ENCODE peak calls at places on chromosome 10, in five cellular contexts. X, T, B, D and G are unnamed samples.

GRCh38 chr10:122267849-122268737 is 3.0 kb upstream of the BTBD16 start:
- DNase-seq in X (peak), T (peak), B (peak), D (peak), G (peak)

GRCh38 chr10:105644978-105645377 is 1003.9 kb downstream of the SORCS3 start:
- DNase-seq in X (no peak), T (no peak), B (no peak), D (no peak), G (no peak)

GRCh38 chr10:111871458-111871857 is 312.1 kb downstream of the GPAM start:
- DNase-seq in X (no peak), T (no peak), B (no peak), D (no peak), G (no peak)

GRCh38 chr10:45371555-45371954 is 2.5 kb upstream of the ALOX5 start:
- DNase-seq in X (no peak), T (no peak), B (no peak), D (no peak), G (no peak)

GRCh38 chr10:61452655-61453641 is at the start of gene TMEM26:
- DNase-seq in X (peak), T (peak), B (peak), D (no peak), G (peak)

GRCh38 chr10:132993271-132994260 is 51.2 kb upstream of the CFAP46 start:
- DNase-seq in X (peak), T (no peak), B (no peak), D (no peak), G (no peak)

GRCh38 chr10:48476279-48476982 is 128.4 kb downstream of the ARHGAP22 start:
- DNase-seq in X (no peak), T (peak), B (no peak), D (peak), G (no peak)

GRCh38 chr10:73915206-73915851 is 4.4 kb downstream of the PLAU start:
- DNase-seq in X (no peak), T (no peak), B (no peak), D (no peak), G (no peak)

GRCh38 chr10:43676360-43676759 is 27.7 kb upstream of the ZNF32 start:
- DNase-seq in X (no peak), T (no peak), B (peak), D (no peak), G (no peak)

GRCh38 chr10:31479752-31480151 is 160.7 kb downstream of the ZEB1 start:
- DNase-seq in X (no peak), T (no peak), B (no peak), D (no peak), G (no peak)

GRCh38 chr10:106242301-106242700 is 922.2 kb downstream of the SORCS1 start:
- DNase-seq in X (no peak), T (no peak), B (no peak), D (no peak), G (no peak)

GRCh38 chr10:94630017-94630688 is 53.4 kb upstream of the CYP2C18 start:
- DNase-seq in X (no peak), T (no peak), B (no peak), D (no peak), G (peak)

GRCh38 chr10:12394236-12395033 is 45.1 kb downstream of the CAMK1D start:
- DNase-seq in X (no peak), T (peak), B (no peak), D (no peak), G (no peak)

GRCh38 chr10:87590705-87591588 is 68.7 kb upstream of the PAPSS2 start:
- DNase-seq in X (no peak), T (no peak), B (no peak), D (no peak), G (no peak)

GRCh38 chr10:117830832-117831231 is 215.9 kb downstream of the RAB11FIP2 start:
- DNase-seq in X (no peak), T (peak), B (no peak), D (no peak), G (no peak)

GRCh38 chr10:12631216-12631615 is 281.9 kb downstream of the CAMK1D start:
- DNase-seq in X (no peak), T (no peak), B (no peak), D (no peak), G (peak)

GRCh38 chr10:43231523-43232078 is 35.3 kb downstream of the RASGEF1A start:
- DNase-seq in X (peak), T (peak), B (peak), D (no peak), G (no peak)

GRCh38 chr10:112404612-112405011 is 30.7 kb downstream of the ACSL5 start:
- DNase-seq in X (no peak), T (no peak), B (no peak), D (no peak), G (no peak)

GRCh38 chr10:24350111-24350921 is 141.4 kb downstream of the KIAA1217 start:
- DNase-seq in X (no peak), T (no peak), B (no peak), D (no peak), G (peak)

GRCh38 chr10:80535671-80536360 is 1.9 kb upstream of the SH2D4B start:
- DNase-seq in X (peak), T (peak), B (peak), D (peak), G (peak)

GRCh38 chr10:67520924-67521520 is 175.0 kb downstream of the CTNNA3 start:
- DNase-seq in X (no peak), T (peak), B (no peak), D (no peak), G (peak)

GRCh38 chr10:77360121-77360520 is 277.5 kb downstream of the KCNMA1 start:
- DNase-seq in X (no peak), T (no peak), B (no peak), D (no peak), G (no peak)

GRCh38 chr10:120979435-120980315 is 128.5 kb downstream of the WDR11 start:
- DNase-seq in X (no peak), T (peak), B (peak), D (peak), G (peak)

GRCh38 chr10:110460111-110460809 is 37.4 kb upstream of the DUSP5 start:
- DNase-seq in X (peak), T (no peak), B (no peak), D (peak), G (no peak)

GRCh38 chr10:69319911-69320316 is 41.6 kb downstream of the HK1 start:
- DNase-seq in X (peak), T (no peak), B (no peak), D (no peak), G (no peak)

GRCh38 chr10:68105820-68106219 is 3.5 kb upstream of the MYPN start:
- DNase-seq in X (no peak), T (no peak), B (no peak), D (no peak), G (peak)

GRCh38 chr10:66180651-66181318 is 745.1 kb upstream of the LRRTM3 start:
- DNase-seq in X (no peak), T (no peak), B (no peak), D (no peak), G (peak)

GRCh38 chr10:28796606-28797512 is 119.5 kb downstream of the BAMBI start:
- DNase-seq in X (no peak), T (no peak), B (peak), D (peak), G (peak)

GRCh38 chr10:12540341-12540781 is 191.0 kb downstream of the CAMK1D start:
- DNase-seq in X (no peak), T (peak), B (no peak), D (no peak), G (no peak)

GRCh38 chr10:122847782-122848604 is 2.3 kb upstream of the CUZD1 start:
- DNase-seq in X (no peak), T (no peak), B (no peak), D (no peak), G (no peak)

GRCh38 chr10:24289235-24289634 is 80.3 kb downstream of the KIAA1217 start:
- DNase-seq in X (no peak), T (no peak), B (no peak), D (no peak), G (no peak)

GRCh38 chr10:78404296-78404695 is 370.6 kb downstream of the RPS24 start:
- DNase-seq in X (no peak), T (no peak), B (peak), D (no peak), G (no peak)

GRCh38 chr10:62000037-62000603 is 98.6 kb downstream of the ARID5B start:
- DNase-seq in X (no peak), T (no peak), B (no peak), D (no peak), G (no peak)

GRCh38 chr10:35336921-35337741 is 822 bp downstream of the CCNY start:
- DNase-seq in X (peak), T (peak), B (peak), D (peak), G (no peak)

GRCh38 chr10:34702093-34702952 is 112.8 kb downstream of the PARD3 start:
- DNase-seq in X (no peak), T (no peak), B (no peak), D (no peak), G (no peak)

GRCh38 chr10:43226851-43227845 is 39.7 kb downstream of the RASGEF1A start:
- DNase-seq in X (peak), T (peak), B (peak), D (no peak), G (no peak)

GRCh38 chr10:119252051-119252465 is 44.7 kb downstream of the GRK5 start:
- DNase-seq in X (peak), T (no peak), B (peak), D (no peak), G (peak)

DNA sequence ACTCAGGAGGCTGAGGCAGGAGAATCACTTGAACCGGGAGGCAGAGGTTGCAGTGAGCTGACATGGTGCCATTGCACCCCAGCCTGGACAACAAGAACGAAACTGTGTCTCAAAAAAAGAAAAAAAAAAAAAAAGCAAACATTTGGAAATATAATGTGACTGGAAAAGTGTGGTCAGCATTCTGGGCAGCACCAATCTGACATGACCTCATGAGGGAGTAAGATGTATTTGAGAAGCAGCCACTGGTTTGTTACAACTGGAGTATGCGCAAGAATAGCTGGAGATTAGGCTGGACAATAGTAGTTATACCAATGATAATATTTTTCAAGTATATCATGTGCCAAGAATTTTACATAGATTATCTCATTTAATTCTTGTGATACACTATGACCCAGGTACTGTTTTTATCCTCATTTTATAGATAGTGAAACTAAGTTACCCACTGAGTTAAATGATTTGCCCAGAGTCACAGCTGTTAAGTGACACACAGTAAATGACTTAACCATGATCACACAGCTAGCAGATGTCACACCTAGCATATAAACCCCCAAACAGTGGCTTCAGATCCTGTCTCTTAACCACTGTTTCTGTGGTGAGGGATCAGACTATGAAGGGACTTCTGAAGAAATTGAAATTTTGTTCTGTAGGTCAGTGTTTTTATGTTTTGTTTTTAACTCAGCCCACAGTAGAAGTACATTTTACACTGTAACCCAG is 11.1 kb downstream of the MCU start:
- DNase-seq in X (no peak), T (no peak), B (no peak), D (no peak), G (peak)
- TF ChIP-seq CTCF in X (no peak), T (no peak), B (peak), D (no peak), G (peak)

GRCh38 chr10:125154529-125154928 is 5.8 kb downstream of the CTBP2 start:
- DNase-seq in X (no peak), T (no peak), B (no peak), D (no peak), G (peak)

GRCh38 chr10:125156739-125157472 is 3.5 kb downstream of the CTBP2 start:
- DNase-seq in X (no peak), T (peak), B (no peak), D (peak), G (no peak)

GRCh38 chr10:125155101-125155500 is 5.3 kb downstream of the CTBP2 start:
- DNase-seq in X (no peak), T (no peak), B (no peak), D (no peak), G (peak)

GRCh38 chr10:125156196-125156595 is 4.2 kb downstream of the CTBP2 start:
- DNase-seq in X (no peak), T (no peak), B (no peak), D (no peak), G (peak)

GRCh38 chr10:125155669-125156068 is 4.7 kb downstream of the CTBP2 start:
- DNase-seq in X (no peak), T (no peak), B (no peak), D (no peak), G (no peak)
- H3K4me3 ChIP-seq in X (no peak), T (peak), B (no peak), D (no peak), G (no peak)

GRCh38 chr10:785539-786214 is 96.2 kb upstream of the DIP2C start:
- DNase-seq in X (no peak), T (no peak), B (no peak), D (peak), G (no peak)

GRCh38 chr10:782751-783648 is 93.5 kb upstream of the DIP2C start:
- DNase-seq in X (peak), T (no peak), B (no peak), D (peak), G (no peak)

GRCh38 chr10:786666-787512 is 97.4 kb upstream of the DIP2C start:
- DNase-seq in X (no peak), T (peak), B (no peak), D (peak), G (no peak)

GRCh38 chr10:784377-784758 is 94.9 kb upstream of the DIP2C start:
- DNase-seq in X (peak), T (peak), B (no peak), D (peak), G (no peak)

GRCh38 chr10:784759-785538 is 95.5 kb upstream of the DIP2C start:
- DNase-seq in X (peak), T (peak), B (peak), D (peak), G (peak)
- TF ChIP-seq CTCF in X (no peak), T (no peak), B (no peak), D (no peak), G (no peak)

DNA sequence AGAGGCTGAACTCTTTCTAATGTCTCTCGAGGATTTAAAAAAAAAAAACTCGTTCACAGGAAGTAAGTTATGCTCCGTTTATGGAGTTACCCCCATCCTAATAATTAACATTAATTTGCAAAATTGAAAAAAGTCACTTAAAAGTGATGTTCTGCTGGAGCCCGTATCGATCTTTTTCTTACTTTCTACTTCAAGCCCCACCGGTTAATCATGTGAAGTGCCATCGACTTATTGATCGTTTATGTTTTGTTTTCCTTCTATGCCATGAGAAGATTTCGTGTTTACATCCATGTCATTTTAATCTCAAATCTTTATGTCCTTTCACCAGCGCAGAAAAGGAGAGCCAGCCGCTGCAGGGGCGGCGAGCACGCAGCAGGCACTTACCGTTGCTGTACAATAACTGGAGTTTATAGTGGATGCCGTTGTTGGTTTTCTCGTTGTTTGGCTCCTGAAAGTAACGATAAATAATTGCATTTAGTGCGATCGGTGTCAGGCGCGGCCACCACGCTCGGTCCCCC is 1.5 kb downstream of the EBF3 start:
- DNase-seq in X (no peak), T (no peak), B (no peak), D (no peak), G (no peak)
- H3K4me3 ChIP-seq in X (peak), T (peak), B (no peak), D (peak), G (peak)

GRCh38 chr10:52758406-52758805 is 14.2 kb downstream of the MBL2 start:
- DNase-seq in X (no peak), T (peak), B (no peak), D (no peak), G (no peak)

GRCh38 chr10:52759154-52759553 is 13.4 kb downstream of the MBL2 start:
- DNase-seq in X (no peak), T (no peak), B (no peak), D (no peak), G (peak)

GRCh38 chr10:52756295-52756694 is 16.3 kb downstream of the MBL2 start:
- DNase-seq in X (no peak), T (no peak), B (no peak), D (no peak), G (no peak)

GRCh38 chr10:52755297-52756062 is 17.1 kb downstream of the MBL2 start:
- DNase-seq in X (no peak), T (no peak), B (no peak), D (no peak), G (peak)

DNA sequence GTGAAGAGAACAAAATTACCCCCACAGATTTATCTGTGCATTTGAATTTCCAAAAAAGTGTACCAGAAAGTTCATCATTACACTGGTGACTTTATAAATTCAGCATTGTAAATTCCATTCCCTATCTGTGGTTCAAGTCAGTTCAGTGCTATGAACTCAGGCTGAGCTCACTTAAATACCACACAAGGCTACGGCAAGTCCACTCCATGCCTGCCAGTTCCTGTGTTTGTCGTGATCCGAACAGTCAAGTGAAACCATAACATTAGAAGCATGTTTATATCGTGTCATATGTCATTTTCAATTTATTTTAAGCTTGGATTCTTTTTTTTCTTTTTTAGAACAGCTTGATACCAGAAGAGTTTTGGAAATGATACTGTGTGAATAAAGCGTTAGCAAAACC is 14.8 kb downstream of the MBL2 start:
- DNase-seq in X (no peak), T (no peak), B (no peak), D (no peak), G (peak)
- TF ChIP-seq CTCF in X (no peak), T (no peak), B (no peak), D (no peak), G (no peak)

GRCh38 chr10:124063736-124064135 is 29.7 kb downstream of the CHST15 start:
- DNase-seq in X (no peak), T (no peak), B (peak), D (no peak), G (peak)
- H3K4me3 ChIP-seq in X (no peak), T (no peak), B (no peak), D (no peak), G (no peak)

GRCh38 chr10:115958043-115958442 is 315.0 kb downstream of the GFRA1 start:
- DNase-seq in X (no peak), T (no peak), B (no peak), D (no peak), G (no peak)

GRCh38 chr10:115964827-115965226 is 308.2 kb downstream of the GFRA1 start:
- DNase-seq in X (no peak), T (no peak), B (no peak), D (no peak), G (no peak)

GRCh38 chr10:115968236-115968635 is 304.8 kb downstream of the GFRA1 start:
- DNase-seq in X (no peak), T (no peak), B (no peak), D (no peak), G (no peak)

GRCh38 chr10:115969591-115969990 is 303.4 kb downstream of the GFRA1 start:
- DNase-seq in X (no peak), T (no peak), B (no peak), D (no peak), G (no peak)

GRCh38 chr10:115963848-115964247 is 309.2 kb downstream of the GFRA1 start:
- DNase-seq in X (no peak), T (no peak), B (no peak), D (no peak), G (peak)
- TF ChIP-seq CTCF in X (no peak), T (no peak), B (no peak), D (no peak), G (peak)

GRCh38 chr10:72688208-72688651 is 3.7 kb upstream of the MCU start:
- DNase-seq in X (no peak), T (no peak), B (no peak), D (no peak), G (peak)
- H3K4me3 ChIP-seq in X (no peak), T (no peak), B (no peak), D (no peak), G (no peak)